ENCODE peak calls at places on chromosomes 1 and 21, in seven cellular contexts. One of them, this sample, is unnamed.

GRCh38 chr1:168320805-168321577 is 40.3 kb downstream of the TBX19 start:
- DNase-seq in BJ: peak; percentile 63
- DNase-seq in suprapubic skin: no peak
- DNase-seq in mesenteric fat pad: no peak
- DNase-seq in right cardiac atrium: peak; percentile 18
- DNase-seq in stimulated activated CD4-positive, alpha-beta T cell treated with anti-CD3 and anti-CD28 coated beads, TNF-alpha, amount 100 ng/mL, for 1 hour: no peak
- DNase-seq in AG04450: peak; percentile 74
- DNase-seq in this sample: peak; percentile 54

GRCh38 chr1:145985502-145986439 is 10.6 kb downstream of the TXNIP start:
- DNase-seq in BJ: no peak
- DNase-seq in suprapubic skin: peak; percentile 67
- DNase-seq in mesenteric fat pad: no peak
- DNase-seq in right cardiac atrium: peak; percentile 59
- DNase-seq in stimulated activated CD4-positive, alpha-beta T cell treated with anti-CD3 and anti-CD28 coated beads, TNF-alpha, amount 100 ng/mL, for 1 hour: no peak
- DNase-seq in AG04450: no peak
- DNase-seq in this sample: peak; percentile 55

GRCh38 chr1:223783676-223784075 is 62.1 kb downstream of the TP53BP2 start:
- DNase-seq in BJ: no peak
- DNase-seq in suprapubic skin: no peak
- DNase-seq in mesenteric fat pad: no peak
- DNase-seq in right cardiac atrium: no peak
- DNase-seq in stimulated activated CD4-positive, alpha-beta T cell treated with anti-CD3 and anti-CD28 coated beads, TNF-alpha, amount 100 ng/mL, for 1 hour: no peak
- DNase-seq in AG04450: no peak
- DNase-seq in this sample: no peak

GRCh38 chr1:19153169-19153568 is 56.9 kb downstream of the UBR4 start:
- DNase-seq in BJ: no peak
- DNase-seq in suprapubic skin: no peak
- DNase-seq in mesenteric fat pad: no peak
- DNase-seq in right cardiac atrium: no peak
- DNase-seq in stimulated activated CD4-positive, alpha-beta T cell treated with anti-CD3 and anti-CD28 coated beads, TNF-alpha, amount 100 ng/mL, for 1 hour: no peak
- DNase-seq in AG04450: no peak
- DNase-seq in this sample: no peak

GRCh38 chr21:41558842-41559241 is 50.9 kb upstream of the TMPRSS2 start:
- DNase-seq in BJ: no peak
- DNase-seq in suprapubic skin: no peak
- DNase-seq in mesenteric fat pad: no peak
- DNase-seq in right cardiac atrium: no peak
- DNase-seq in stimulated activated CD4-positive, alpha-beta T cell treated with anti-CD3 and anti-CD28 coated beads, TNF-alpha, amount 100 ng/mL, for 1 hour: no peak
- DNase-seq in AG04450: no peak
- DNase-seq in this sample: no peak

GRCh38 chr1:202631076-202631923 is 79.0 kb downstream of the SYT2 start:
- DNase-seq in BJ: no peak
- DNase-seq in suprapubic skin: no peak
- DNase-seq in mesenteric fat pad: no peak
- DNase-seq in right cardiac atrium: no peak
- DNase-seq in stimulated activated CD4-positive, alpha-beta T cell treated with anti-CD3 and anti-CD28 coated beads, TNF-alpha, amount 100 ng/mL, for 1 hour: no peak
- DNase-seq in AG04450: no peak
- DNase-seq in this sample: no peak

GRCh38 chr1:103561612-103562395 is 9.6 kb upstream of the AMY2B start:
- DNase-seq in BJ: no peak
- DNase-seq in suprapubic skin: no peak
- DNase-seq in mesenteric fat pad: no peak
- DNase-seq in right cardiac atrium: no peak
- DNase-seq in stimulated activated CD4-positive, alpha-beta T cell treated with anti-CD3 and anti-CD28 coated beads, TNF-alpha, amount 100 ng/mL, for 1 hour: no peak
- DNase-seq in AG04450: no peak
- DNase-seq in this sample: no peak

GRCh38 chr1:25932321-25932720 is 26.1 kb upstream of the STMN1 start:
- DNase-seq in BJ: no peak
- DNase-seq in suprapubic skin: no peak
- DNase-seq in mesenteric fat pad: no peak
- DNase-seq in right cardiac atrium: no peak
- DNase-seq in stimulated activated CD4-positive, alpha-beta T cell treated with anti-CD3 and anti-CD28 coated beads, TNF-alpha, amount 100 ng/mL, for 1 hour: no peak
- DNase-seq in AG04450: no peak
- DNase-seq in this sample: no peak

GRCh38 chr1:30327370-30328099 is 395.9 kb downstream of the MATN1 start:
- DNase-seq in BJ: no peak
- DNase-seq in suprapubic skin: no peak
- DNase-seq in mesenteric fat pad: peak; percentile 65
- DNase-seq in right cardiac atrium: no peak
- DNase-seq in stimulated activated CD4-positive, alpha-beta T cell treated with anti-CD3 and anti-CD28 coated beads, TNF-alpha, amount 100 ng/mL, for 1 hour: no peak
- DNase-seq in AG04450: no peak
- DNase-seq in this sample: no peak

GRCh38 chr1:228375578-228376261 is 30.9 kb downstream of the TRIM11 start:
- DNase-seq in BJ: no peak
- DNase-seq in suprapubic skin: peak; percentile 67
- DNase-seq in mesenteric fat pad: no peak
- DNase-seq in right cardiac atrium: no peak
- DNase-seq in stimulated activated CD4-positive, alpha-beta T cell treated with anti-CD3 and anti-CD28 coated beads, TNF-alpha, amount 100 ng/mL, for 1 hour: no peak
- DNase-seq in AG04450: no peak
- DNase-seq in this sample: no peak

GRCh38 chr1:156081174-156082110 is 823 bp downstream of the MEX3A start:
- DNase-seq in BJ: no peak
- DNase-seq in suprapubic skin: no peak
- DNase-seq in mesenteric fat pad: no peak
- DNase-seq in right cardiac atrium: no peak
- DNase-seq in stimulated activated CD4-positive, alpha-beta T cell treated with anti-CD3 and anti-CD28 coated beads, TNF-alpha, amount 100 ng/mL, for 1 hour: no peak
- DNase-seq in AG04450: no peak
- DNase-seq in this sample: no peak

GRCh38 chr1:161196521-161197451 is 2.1 kb downstream of the ADAMTS4 start:
- DNase-seq in BJ: peak; percentile 71
- DNase-seq in suprapubic skin: no peak
- DNase-seq in mesenteric fat pad: no peak
- DNase-seq in right cardiac atrium: peak; percentile 51
- DNase-seq in stimulated activated CD4-positive, alpha-beta T cell treated with anti-CD3 and anti-CD28 coated beads, TNF-alpha, amount 100 ng/mL, for 1 hour: no peak
- DNase-seq in AG04450: peak; percentile 59
- DNase-seq in this sample: peak; percentile 68